ENCODE peak calls at places on chromosomes 11 and 22, in six cellular contexts. D is heart left ventricle, W is colonic mucosa, P is ovary, Z is astrocyte, N is left lung. F is an unnamed sample. For H3K4me1 and H3K9me3, the result is how much of the 10 kb centered on the place peaks cover.

GRCh38 chr11:104254347-104254746 is 90.4 kb upstream of the PDGFD start:
- DNase-seq in N (no peak), W (peak), Z (peak), P (no peak), D (peak), F (peak)

GRCh38 chr11:3123316-3123715 is 41.8 kb downstream of the OSBPL5 start:
- DNase-seq in Z (peak), P (peak), N (peak), D (peak), W (peak), F (peak)

GRCh38 chr11:127376316-127376715 is 375.7 kb upstream of the KIRREL3 start:
- DNase-seq in W (no peak), N (no peak), D (no peak), P (no peak), Z (no peak), F (no peak)

GRCh38 chr11:112925516-112926310 is 35.5 kb upstream of the NCAM1 start:
- DNase-seq in W (no peak), D (no peak), P (no peak), N (no peak), Z (no peak), F (no peak)

GRCh38 chr11:908273-908672 is 2.3 kb downstream of the CHID1 start:
- DNase-seq in D (no peak), W (no peak), Z (no peak), N (no peak), P (no peak), F (no peak)

GRCh38 chr11:40722179-40722795 is 737.2 kb downstream of the LRRC4C start:
- DNase-seq in P (no peak), W (no peak), D (no peak), N (no peak), Z (peak), F (peak)

GRCh38 chr11:75461136-75461535 is 28.1 kb upstream of the KLHL35 start:
- DNase-seq in D (no peak), W (no peak), P (no peak), Z (no peak), N (no peak), F (no peak)

GRCh38 chr11:101362643-101363042 is 221.2 kb downstream of the TRPC6 start:
- DNase-seq in Z (no peak), W (no peak), N (no peak), D (no peak), P (no peak), F (no peak)

GRCh38 chr11:72039108-72039850 is 40.6 kb downstream of the IL18BP start:
- DNase-seq in D (no peak), P (peak), N (peak), Z (peak), W (peak), F (peak)

GRCh38 chr11:128522943-128523518 is 64.3 kb downstream of the ETS1 start:
- DNase-seq in P (no peak), N (no peak), W (no peak), D (no peak), Z (no peak), F (no peak)

GRCh38 chr11:21472256-21472655 is 720.6 kb upstream of the ANO5 start:
- DNase-seq in D (no peak), N (no peak), Z (no peak), P (no peak), W (no peak), F (no peak)

GRCh38 chr11:35752115-35752514 is 89.5 kb downstream of the TRIM44 start:
- DNase-seq in P (no peak), W (no peak), Z (peak), D (no peak), N (no peak), F (no peak)

GRCh38 chr11:70680781-70681281 is 282.5 kb downstream of the CTTN start:
- DNase-seq in P (no peak), D (no peak), Z (no peak), W (no peak), N (no peak), F (no peak)

GRCh38 chr22:44431256-44431655 is 66.8 kb downstream of the RTL6 start:
- DNase-seq in P (no peak), Z (no peak), D (no peak), N (no peak), W (no peak), F (no peak)

GRCh38 chr11:117932987-117933386 is 3.8 kb upstream of the TMPRSS13 start:
- DNase-seq in W (no peak), Z (no peak), D (no peak), N (no peak), P (no peak), F (no peak)

GRCh38 chr11:28461846-28462245 is 353.7 kb downstream of the METTL15 start:
- DNase-seq in N (no peak), Z (no peak), D (no peak), W (no peak), P (no peak), F (peak)

GRCh38 chr11:125550780-125551179 is 18.5 kb upstream of the EI24 start:
- DNase-seq in D (no peak), P (no peak), W (no peak), Z (no peak), N (no peak), F (no peak)

GRCh38 chr11:3155691-3156258 is 9.3 kb downstream of the OSBPL5 start:
- DNase-seq in P (peak), N (no peak), Z (no peak), D (no peak), W (no peak), F (no peak)

GRCh38 chr11:1222491-1223345 is at the start of gene MUC5B:
- DNase-seq in D (no peak), P (no peak), N (no peak), Z (no peak), W (peak), F (no peak)

GRCh38 chr11:44985721-44986120 is 35.0 kb upstream of the TP53I11 start:
- DNase-seq in D (no peak), Z (no peak), N (no peak), P (no peak), W (no peak), F (no peak)

GRCh38 chr22:19117111-19117512 is 5.1 kb downstream of the DGCR2 start:
- DNase-seq in D (no peak), W (peak), P (no peak), N (no peak), Z (no peak), F (peak)

GRCh38 chr11:121274332-121274991 is 18.1 kb upstream of the SC5D start:
- DNase-seq in N (no peak), D (no peak), W (no peak), Z (no peak), P (no peak), F (no peak)

GRCh38 chr22:37176464-37177061 is 11.5 kb downstream of the C1QTNF6 start:
- DNase-seq in W (no peak), P (peak), N (peak), Z (peak), D (peak), F (peak)

GRCh38 chr11:118139578-118139977 is 13.0 kb downstream of the SCN4B start:
- DNase-seq in N (no peak), P (no peak), D (no peak), W (no peak), Z (peak), F (no peak)

GRCh38 chr11:79242616-79243015 is 198.2 kb downstream of the TENM4 start:
- DNase-seq in P (no peak), D (no peak), N (no peak), Z (no peak), W (no peak), F (no peak)

GRCh38 chr11:1158681-1159525 is 1.1 kb downstream of the MUC5AC start:
- DNase-seq in W (no peak), Z (no peak), D (no peak), P (peak), N (peak), F (no peak)

GRCh38 chr11:86161373-86162255 is 82.9 kb upstream of the EED start:
- DNase-seq in N (no peak), P (no peak), Z (no peak), W (no peak), D (no peak), F (peak)

GRCh38 chr11:62646825-62647608 is 604 bp upstream of the GANAB start:
- DNase-seq in W (no peak), Z (no peak), D (no peak), P (no peak), N (no peak), F (no peak)

GRCh38 chr11:83282084-83282716 is 4.0 kb downstream of the CCDC90B start:
- DNase-seq in N (no peak), W (no peak), P (no peak), D (no peak), Z (peak), F (no peak)

GRCh38 chr22:27815826-27816530 is 14.4 kb upstream of the MN1 start:
- DNase-seq in Z (no peak), P (no peak), W (no peak), D (no peak), N (no peak), F (no peak)

GRCh38 chr11:119493712-119494111 is 70.7 kb upstream of the THY1 start:
- DNase-seq in Z (no peak), P (no peak), N (peak), W (peak), D (no peak), F (peak)

DNA sequence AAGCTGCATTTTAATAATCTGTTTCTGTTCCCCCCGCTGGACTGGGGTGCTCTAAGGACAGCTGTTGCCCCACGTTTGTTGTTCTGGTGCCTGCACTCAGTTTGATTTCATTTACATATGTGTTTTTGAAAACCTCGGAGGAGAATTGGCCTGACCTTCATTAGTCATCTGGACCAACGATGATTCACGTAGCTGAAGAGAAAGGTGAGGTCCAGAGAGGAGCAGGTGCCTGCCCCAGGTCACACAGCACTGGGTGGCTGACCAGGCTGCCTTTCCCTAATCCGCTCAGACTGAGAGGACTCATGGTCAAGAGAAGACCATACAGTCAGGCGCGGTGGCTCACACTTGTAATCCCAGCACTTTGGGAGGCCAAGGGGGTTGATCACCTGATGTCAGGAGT is 3.8 kb downstream of the CSDC2 start:
- DNase-seq in D (no peak), Z (no peak), W (no peak), P (no peak), N (no peak), F (no peak)
- H3K4me1 ChIP-seq in D (under half), Z (half or more), W (under half), P (under half), N (under half), F (under half)

DNA sequence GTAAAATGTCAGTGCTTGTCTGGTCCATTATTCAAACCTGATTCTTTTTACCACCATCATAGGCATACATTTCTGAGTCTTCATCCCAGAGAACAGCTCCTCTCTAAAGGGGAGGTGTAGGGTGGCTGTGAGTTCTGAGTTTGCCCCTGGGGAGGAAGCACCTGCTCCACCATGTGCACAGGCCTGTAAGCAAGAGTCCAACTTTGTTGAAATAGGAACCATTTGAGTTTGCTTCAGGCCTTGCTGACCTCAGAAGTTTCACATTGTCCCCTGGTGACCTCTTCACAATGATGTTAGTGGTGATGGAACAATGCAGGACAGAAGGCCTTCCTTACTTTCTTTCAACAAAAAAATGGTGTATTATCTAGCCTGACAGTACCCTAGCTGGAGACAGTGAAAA is 54.6 kb upstream of the TOP3B start:
- DNase-seq in D (no peak), Z (no peak), P (no peak), N (no peak), W (no peak), F (no peak)
- H3K4me3 ChIP-seq in D (no peak), Z (no peak), P (no peak), N (no peak), W (no peak), F (no peak)

GRCh38 chr11:91946397-91947090 is 278.1 kb upstream of the FAT3 start:
- DNase-seq in D (no peak), P (no peak), N (no peak), W (no peak), Z (peak), F (no peak)

GRCh38 chr11:91956711-91957110 is 267.9 kb upstream of the FAT3 start:
- DNase-seq in W (no peak), D (no peak), P (no peak), N (no peak), Z (no peak), F (no peak)

GRCh38 chr11:91947215-91947614 is 277.4 kb upstream of the FAT3 start:
- DNase-seq in W (no peak), N (no peak), Z (peak), P (no peak), D (peak), F (peak)

GRCh38 chr11:91955206-91955605 is 269.4 kb upstream of the FAT3 start:
- DNase-seq in D (no peak), Z (no peak), N (no peak), W (no peak), P (no peak), F (no peak)

DNA sequence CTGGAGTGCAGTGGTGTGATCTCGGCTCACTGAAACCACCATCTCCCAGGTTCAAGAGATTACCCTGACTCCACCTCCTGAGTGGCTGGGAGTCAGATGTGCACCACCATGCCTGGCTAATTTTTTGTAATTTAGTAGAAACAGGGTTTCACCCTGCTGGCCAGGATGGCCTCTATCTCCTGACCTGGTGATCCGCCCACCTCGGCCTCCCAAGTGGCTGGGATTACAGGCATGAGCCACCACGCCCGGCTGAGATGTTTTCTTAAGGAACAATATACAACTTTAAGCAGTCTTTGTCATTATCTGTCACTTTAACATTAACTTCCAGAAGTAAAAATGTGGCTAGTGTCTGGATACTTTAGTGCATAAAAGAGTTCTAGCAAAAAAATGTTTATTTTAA is 272.6 kb upstream of the FAT3 start:
- DNase-seq in P (no peak), D (no peak), N (no peak), W (no peak), Z (no peak), F (no peak)
- H3K9me3 ChIP-seq in P (under half), D (under half), N (under half), W (under half), Z (under half), F (under half)

GRCh38 chr22:49948573-49948957 is 12.0 kb upstream of the PIM3 start:
- DNase-seq in D (no peak), P (no peak), N (no peak), Z (no peak), W (no peak), F (no peak)
- H3K4me1 ChIP-seq in D (under half), P (under half), N (under half), Z (under half), W (under half), F (under half)

GRCh38 chr22:46116491-46116958 is 33.8 kb upstream of the PPARA start:
- DNase-seq in P (peak), W (peak), D (peak), Z (peak), N (peak), F (peak)
- H3K4me3 ChIP-seq in P (no peak), W (no peak), D (no peak), Z (no peak), N (no peak), F (no peak)

GRCh38 chr22:47919893-47920292 is 1157.4 kb downstream of the TBC1D22A start:
- DNase-seq in W (no peak), N (no peak), P (no peak), D (no peak), Z (no peak), F (no peak)

GRCh38 chr22:47918936-47919505 is 1156.6 kb downstream of the TBC1D22A start:
- DNase-seq in N (no peak), Z (no peak), P (no peak), D (no peak), W (no peak), F (no peak)

GRCh38 chr22:47921906-47922305 is 1159.5 kb downstream of the TBC1D22A start:
- DNase-seq in P (no peak), N (no peak), Z (no peak), D (no peak), W (no peak), F (no peak)

GRCh38 chr22:47918276-47918928 is 1156.0 kb downstream of the TBC1D22A start:
- DNase-seq in D (no peak), W (no peak), P (no peak), Z (no peak), N (no peak), F (peak)

DNA sequence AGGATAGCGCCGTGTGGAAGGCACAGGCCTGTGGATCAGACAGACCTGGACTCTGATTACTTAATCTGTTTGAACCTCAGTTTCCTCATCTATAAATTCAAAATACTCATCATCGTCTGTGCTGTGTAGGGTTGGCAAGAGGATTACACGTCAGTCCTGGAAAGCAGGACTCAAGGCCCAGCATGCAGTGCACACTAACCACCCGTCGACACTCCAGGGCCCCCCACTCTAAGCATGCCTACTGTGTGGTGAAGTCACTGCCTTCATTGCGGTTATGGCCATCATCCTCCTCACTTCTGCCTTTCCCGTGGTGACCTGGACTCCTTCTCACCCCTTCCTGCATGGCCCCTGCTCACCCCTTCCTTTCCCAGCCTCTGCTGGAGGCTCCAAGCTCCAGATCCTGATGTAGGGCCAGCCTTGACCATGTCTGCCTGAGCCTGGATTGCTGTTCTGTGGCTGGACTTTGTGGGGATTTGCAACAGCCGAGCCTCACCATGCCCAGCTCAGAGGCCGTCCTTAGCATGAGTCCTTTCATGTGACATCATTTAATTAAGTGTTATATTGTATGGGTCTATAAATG is 1158.0 kb downstream of the TBC1D22A start:
- DNase-seq in P (no peak), D (no peak), Z (no peak), N (no peak), W (no peak), F (no peak)
- H3K9me3 ChIP-seq in P (under half), D (under half), Z (under half), N (under half), W (under half), F (under half)

GRCh38 chr11:123268118-123268517 is 73.1 kb upstream of the CLMP start:
- DNase-seq in D (no peak), W (no peak), Z (no peak), P (no peak), N (no peak), F (no peak)
- H3K4me1 ChIP-seq in D (under half), W (under half), Z (under half), P (under half), N (under half), F (under half)

GRCh38 chr11:7612056-7612660 is 61.1 kb downstream of the CYB5R2 start:
- DNase-seq in D (no peak), W (no peak), P (no peak), Z (no peak), N (no peak), F (no peak)

GRCh38 chr11:7610393-7610792 is 62.9 kb downstream of the CYB5R2 start:
- DNase-seq in P (no peak), W (no peak), N (no peak), Z (no peak), D (no peak), F (no peak)

GRCh38 chr11:7609015-7609414 is 64.3 kb downstream of the CYB5R2 start:
- DNase-seq in W (no peak), N (no peak), Z (no peak), P (no peak), D (no peak), F (no peak)

GRCh38 chr11:7611411-7611810 is 61.9 kb downstream of the CYB5R2 start:
- DNase-seq in W (no peak), Z (no peak), N (no peak), D (no peak), P (no peak), F (peak)

GRCh38 chr11:7609521-7609920 is 63.8 kb downstream of the CYB5R2 start:
- DNase-seq in N (no peak), Z (no peak), D (no peak), W (no peak), P (no peak), F (no peak)
- H3K4me3 ChIP-seq in N (no peak), Z (no peak), D (no peak), W (no peak), P (no peak), F (no peak)